ENCODE peak calls at places on chromosomes 13 and 19, in seven cellular contexts. L is uterus; Z is AG09309; W is MM.1S; O is activated B cell treated with CpG ODN at 0.5 μM for 24 hours; A is CD4-positive, alpha-beta T cell; I is endothelial cell. S is an unnamed sample.

GRCh38 chr13:41696163-41697003 is 239.0 kb downstream of the RGCC start:
- DNase-seq in A (no peak), O (no peak), W (no peak), I (no peak), L (no peak), Z (peak), S (no peak)

GRCh38 chr13:81639984-81640582 is 1299.2 kb upstream of the SPRY2 start:
- DNase-seq in A (no peak), W (peak), L (no peak), Z (no peak), I (peak), O (no peak), S (no peak)

GRCh38 chr19:46901701-46902401 is 41.1 kb downstream of the ARHGAP35 start:
- DNase-seq in Z (no peak), I (no peak), W (no peak), L (no peak), O (no peak), A (no peak), S (no peak)

GRCh38 chr13:100836696-100837095 is 162.1 kb upstream of the TMTC4 start:
- DNase-seq in I (no peak), Z (no peak), A (no peak), L (no peak), W (no peak), O (no peak), S (no peak)

GRCh38 chr19:16901491-16902175 is 12.8 kb downstream of the F2RL3 start:
- DNase-seq in Z (no peak), A (no peak), L (no peak), I (no peak), W (no peak), O (no peak), S (no peak)

GRCh38 chr13:101915333-101915732 is 462.9 kb downstream of the ITGBL1 start:
- DNase-seq in I (no peak), W (no peak), L (no peak), O (no peak), Z (no peak), A (no peak), S (no peak)

GRCh38 chr13:88196106-88196505 is 524.9 kb downstream of the SLITRK5 start:
- DNase-seq in Z (no peak), O (no peak), W (no peak), L (no peak), A (no peak), I (no peak), S (no peak)

GRCh38 chr13:105432408-105432807 is 1103.1 kb downstream of the EFNB2 start:
- DNase-seq in A (no peak), I (no peak), O (no peak), W (no peak), Z (no peak), L (no peak), S (no peak)

GRCh38 chr19:45809643-45810159 is 5.4 kb downstream of the RSPH6A start:
- DNase-seq in L (no peak), Z (peak), A (no peak), W (peak), I (no peak), O (no peak), S (no peak)

GRCh38 chr19:55208880-55209429 is 346 bp downstream of the PTPRH start:
- DNase-seq in L (no peak), A (no peak), W (no peak), Z (no peak), O (no peak), I (no peak), S (no peak)

GRCh38 chr19:41616785-41617621 is 9.9 kb downstream of the CEACAM4 start:
- DNase-seq in L (no peak), Z (no peak), A (no peak), W (peak), O (no peak), I (peak), S (no peak)

GRCh38 chr19:56637976-56638555 is 4.9 kb upstream of the SMIM17 start:
- DNase-seq in Z (peak), L (peak), A (no peak), W (peak), I (peak), O (no peak), S (peak)

GRCh38 chr19:2280633-2281264 is 1.2 kb downstream of the PEAK3 start:
- DNase-seq in A (no peak), L (no peak), Z (no peak), W (no peak), O (no peak), I (no peak), S (no peak)

GRCh38 chr13:104314926-104315535 is 1248.8 kb upstream of the SLC10A2 start:
- DNase-seq in L (no peak), Z (no peak), O (no peak), W (no peak), A (no peak), I (no peak), S (no peak)

GRCh38 chr19:18290250-18291018 is 9.0 kb upstream of the JUND start:
- DNase-seq in Z (no peak), W (no peak), L (peak), I (no peak), A (peak), O (peak), S (peak)

GRCh38 chr13:20525601-20526544 is at the start of gene CRYL1:
- DNase-seq in A (peak), I (peak), O (peak), L (peak), Z (no peak), W (peak), S (peak)

GRCh38 chr13:25885418-25885817 is 166.4 kb downstream of the SHISA2 start:
- DNase-seq in Z (no peak), I (no peak), O (no peak), A (no peak), L (no peak), W (no peak), S (no peak)

GRCh38 chr19:8352134-8352827 is 9.2 kb upstream of the KANK3 start:
- DNase-seq in I (no peak), Z (no peak), A (no peak), L (no peak), O (no peak), W (no peak), S (no peak)

GRCh38 chr13:105116966-105117365 is 1418.5 kb downstream of the EFNB2 start:
- DNase-seq in O (no peak), A (no peak), Z (no peak), I (no peak), L (no peak), W (no peak), S (no peak)

GRCh38 chr13:111897178-111897845 is 169.6 kb upstream of the SOX1 start:
- DNase-seq in Z (no peak), L (no peak), I (no peak), O (no peak), A (no peak), W (no peak), S (no peak)

GRCh38 chr19:8221161-8221560 is 12.0 kb downstream of the CERS4 start:
- DNase-seq in A (no peak), W (no peak), L (no peak), I (no peak), O (no peak), Z (no peak), S (no peak)

GRCh38 chr13:51998723-51999471 is 12.4 kb downstream of the ATP7B start:
- DNase-seq in L (no peak), A (no peak), I (no peak), Z (no peak), O (no peak), W (no peak), S (no peak)

GRCh38 chr13:43293986-43294880 is 270.8 kb downstream of the DNAJC15 start:
- DNase-seq in A (no peak), L (no peak), I (no peak), W (no peak), Z (no peak), O (no peak), S (no peak)

GRCh38 chr19:45306522-45307027 is 16.1 kb downstream of the CKM start:
- DNase-seq in W (no peak), L (no peak), O (no peak), Z (no peak), I (no peak), A (no peak), S (no peak)

GRCh38 chr19:58059003-58059671 is at the start of gene ZNF135:
- DNase-seq in L (peak), W (no peak), Z (peak), I (peak), O (peak), A (peak), S (peak)

GRCh38 chr13:95926231-95926630 is 127.0 kb downstream of the UGGT2 start:
- DNase-seq in O (no peak), L (no peak), I (no peak), W (no peak), A (no peak), Z (no peak), S (no peak)

GRCh38 chr13:21405309-21405708 is 53.8 kb downstream of the ZDHHC20 start:
- DNase-seq in A (no peak), L (no peak), O (no peak), W (no peak), Z (no peak), I (no peak), S (no peak)

GRCh38 chr19:45420356-45420755 is 3.4 kb downstream of the ERCC1 start:
- DNase-seq in O (no peak), L (no peak), A (no peak), I (no peak), Z (no peak), W (no peak), S (no peak)

GRCh38 chr19:3785938-3786824 is at the start of gene MATK:
- DNase-seq in L (no peak), Z (no peak), W (no peak), A (no peak), O (no peak), I (no peak), S (peak)

DNA sequence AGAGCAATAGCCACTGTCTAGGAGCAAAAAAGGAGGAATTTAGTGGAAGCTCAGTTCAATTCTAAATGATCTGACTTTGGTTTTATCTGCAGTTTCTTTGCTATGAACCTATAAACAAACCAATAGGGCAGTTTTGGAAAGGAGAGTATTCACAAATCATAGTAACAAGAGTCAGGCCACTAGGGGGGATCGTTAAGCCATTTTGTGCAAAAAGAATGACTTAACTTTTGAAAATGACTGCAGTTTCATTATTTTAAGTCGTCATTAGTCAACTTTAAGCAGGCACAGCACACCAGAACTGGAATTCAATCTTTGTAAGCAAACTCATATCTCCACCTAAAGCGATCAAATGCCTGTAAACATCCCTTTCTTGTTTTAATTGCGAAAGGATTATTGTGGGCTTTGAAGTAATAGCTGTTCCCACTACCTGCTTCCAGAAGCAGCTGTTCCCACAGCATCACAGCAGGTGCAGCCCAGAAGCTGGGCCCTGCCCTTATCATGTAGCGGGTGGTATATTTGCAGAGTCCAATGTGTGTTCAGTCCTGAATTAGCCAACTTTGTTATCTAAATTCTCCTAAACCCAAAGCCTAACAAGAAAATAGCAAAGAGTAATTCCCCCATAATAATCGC is 51.5 kb downstream of the SOX21 start:
- DNase-seq in W (peak), O (no peak), L (no peak), I (peak), Z (no peak), A (no peak), S (no peak)
- TF ChIP-seq CTCF in W (peak), O (no peak), L (no peak), I (no peak), Z (peak), A (no peak), S (no peak)

GRCh38 chr13:80388506-80388905 is 47.6 kb upstream of the SPRY2 start:
- DNase-seq in Z (no peak), W (no peak), O (no peak), L (no peak), A (no peak), I (no peak), S (no peak)
- TF ChIP-seq CTCF in Z (no peak), W (no peak), O (no peak), L (no peak), A (no peak), I (no peak), S (no peak)

GRCh38 chr13:59744747-59745394 is 418.9 kb downstream of the DIAPH3 start:
- DNase-seq in Z (no peak), L (no peak), O (no peak), A (no peak), I (no peak), W (peak), S (no peak)

GRCh38 chr13:59745395-59745788 is 418.3 kb downstream of the DIAPH3 start:
- DNase-seq in O (no peak), I (no peak), W (no peak), L (no peak), A (no peak), Z (no peak), S (no peak)

GRCh38 chr13:59746291-59746962 is 417.3 kb downstream of the DIAPH3 start:
- DNase-seq in O (no peak), Z (peak), W (peak), I (no peak), L (no peak), A (no peak), S (no peak)

GRCh38 chr13:59750860-59751259 is 412.9 kb downstream of the DIAPH3 start:
- DNase-seq in L (no peak), Z (peak), A (no peak), I (peak), O (no peak), W (no peak), S (no peak)

GRCh38 chr13:59747529-59747928 is 416.2 kb downstream of the DIAPH3 start:
- DNase-seq in A (no peak), L (no peak), W (no peak), Z (no peak), I (no peak), O (no peak), S (no peak)
- TF ChIP-seq CTCF in A (no peak), L (no peak), W (no peak), Z (peak), I (no peak), O (no peak), S (no peak)

GRCh38 chr13:37868691-37869505 is 674 bp downstream of the TRPC4 start:
- DNase-seq in O (no peak), L (no peak), Z (no peak), W (no peak), I (peak), A (no peak), S (no peak)

GRCh38 chr13:37870895-37871550 is 1.5 kb upstream of the TRPC4 start:
- DNase-seq in I (no peak), A (no peak), W (no peak), O (no peak), Z (no peak), L (no peak), S (no peak)

GRCh38 chr13:37869506-37869755 is 141 bp downstream of the TRPC4 start:
- DNase-seq in W (no peak), I (no peak), L (no peak), A (no peak), Z (no peak), O (no peak), S (no peak)

GRCh38 chr13:37869756-37870488 is at the start of gene TRPC4:
- DNase-seq in W (no peak), O (no peak), A (no peak), Z (peak), I (peak), L (peak), S (no peak)

DNA sequence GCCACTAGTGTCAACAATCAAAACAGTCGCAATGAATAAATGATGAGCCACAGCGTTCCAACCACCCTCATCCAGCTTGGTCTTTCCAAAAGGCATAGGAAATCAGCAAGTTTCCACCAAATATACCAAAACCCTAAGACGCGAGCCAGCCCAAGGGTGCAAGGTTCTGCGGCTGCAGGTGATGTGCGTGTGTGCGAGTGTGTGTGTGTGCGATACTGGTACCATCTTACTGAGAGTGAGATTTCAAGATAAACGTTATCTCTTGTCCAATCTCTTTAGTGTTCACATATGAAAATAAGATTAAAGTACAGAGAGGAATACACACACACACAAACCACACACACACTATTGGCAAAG is 895 bp upstream of the TRPC4 start:
- DNase-seq in L (no peak), A (no peak), I (no peak), Z (no peak), O (no peak), W (no peak), S (no peak)
- TF ChIP-seq CTCF in L (no peak), A (no peak), I (no peak), Z (no peak), O (no peak), W (no peak), S (no peak)

DNA sequence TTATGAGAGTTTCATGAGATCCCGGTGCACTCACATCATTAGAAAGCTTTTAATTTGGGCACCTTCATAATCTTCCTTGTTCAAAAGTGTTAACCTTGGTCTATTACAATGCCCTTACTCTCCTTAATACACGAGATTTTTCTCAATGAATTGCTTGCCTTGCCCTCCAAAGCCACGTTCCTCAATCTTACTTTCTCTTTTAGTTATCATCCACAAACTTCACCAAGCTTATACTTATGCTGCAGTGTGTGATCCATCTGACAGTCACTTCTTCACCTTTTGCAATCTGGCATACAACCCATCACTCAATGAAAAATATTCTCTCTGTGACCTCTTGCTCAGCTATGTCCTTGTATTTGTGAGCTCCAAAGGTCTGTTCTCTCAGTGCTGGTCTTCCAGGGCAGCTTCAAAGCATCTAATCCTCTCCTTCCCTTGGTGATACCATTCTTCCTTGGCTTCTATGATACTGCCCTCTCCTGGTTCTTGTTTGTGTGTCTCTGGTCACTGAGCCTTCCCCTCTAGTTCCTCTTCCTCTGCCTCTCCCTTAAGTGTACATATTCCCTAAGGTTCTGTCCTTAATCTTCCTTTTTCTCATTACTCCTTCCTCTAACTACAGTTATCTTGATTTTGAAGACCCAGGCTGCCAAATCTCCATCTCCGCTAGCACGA is 202.2 kb upstream of the STARD13 start:
- DNase-seq in W (peak), Z (no peak), A (no peak), O (no peak), L (peak), I (no peak), S (no peak)
- TF ChIP-seq CTCF in W (peak), Z (peak), A (no peak), O (no peak), L (peak), I (no peak), S (no peak)

DNA sequence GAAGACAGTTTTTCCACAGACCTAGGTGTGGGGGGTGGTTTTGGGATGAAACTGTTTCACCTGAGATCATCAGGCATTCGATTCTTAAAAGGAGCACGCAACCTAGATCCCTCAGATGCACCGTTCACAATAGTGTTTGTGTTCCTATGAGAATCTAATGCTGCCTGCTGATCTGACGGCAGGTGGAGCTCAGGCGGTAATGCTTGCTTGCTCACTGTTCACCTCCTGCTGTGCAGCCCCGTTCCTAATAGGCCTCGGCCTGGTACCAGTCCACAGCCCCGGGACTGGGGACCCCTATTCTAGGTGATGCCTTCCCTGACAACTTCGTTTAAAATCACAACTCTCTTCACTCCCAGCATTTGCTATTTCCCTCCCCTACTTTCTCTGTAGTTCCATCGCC is 149.6 kb downstream of the IER2 start:
- DNase-seq in O (no peak), W (no peak), I (no peak), L (no peak), Z (no peak), A (no peak), S (no peak)
- TF ChIP-seq CTCF in O (no peak), W (no peak), I (no peak), L (no peak), Z (no peak), A (no peak), S (no peak)

GRCh38 chr13:55199132-55199531 is 1941.6 kb upstream of the PRR20A start:
- DNase-seq in L (no peak), Z (no peak), W (no peak), I (no peak), O (no peak), A (no peak), S (no peak)
- TF ChIP-seq CTCF in L (no peak), Z (no peak), W (no peak), I (no peak), O (no peak), A (no peak), S (no peak)

GRCh38 chr13:97433727-97434416 is at the start of gene RAP2A:
- DNase-seq in W (peak), A (peak), Z (peak), I (peak), L (peak), O (peak), S (peak)
- TF ChIP-seq CTCF in W (no peak), A (no peak), Z (no peak), I (no peak), L (no peak), O (no peak), S (no peak)

DNA sequence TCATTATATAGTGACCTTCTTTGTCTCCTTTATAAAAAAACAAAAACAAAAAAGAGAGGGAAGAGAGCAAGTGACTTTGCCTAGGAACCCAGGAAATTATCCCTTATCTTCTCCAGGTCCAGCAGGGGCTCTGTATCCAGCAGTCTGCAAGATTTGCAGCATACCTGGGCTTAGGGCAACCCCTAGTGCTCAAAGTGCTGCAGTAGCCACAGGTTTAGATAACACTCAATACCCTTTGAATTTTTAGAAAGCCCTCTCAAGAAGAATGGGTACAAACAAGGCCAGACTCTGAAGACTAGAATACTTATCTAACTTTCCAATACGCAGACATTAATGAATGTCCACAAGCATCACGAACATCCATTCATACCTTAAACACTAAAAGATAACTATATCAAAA is 43.2 kb downstream of the CCNA1 start:
- DNase-seq in W (no peak), L (no peak), I (no peak), A (no peak), Z (no peak), O (no peak), S (no peak)
- TF ChIP-seq CTCF in W (no peak), L (no peak), I (no peak), A (no peak), Z (no peak), O (no peak), S (no peak)